ENCODE peak calls at places on chromosomes 1 and 21, in eight cellular contexts. Z is amniotic stem cell; A is posterior vena cava; H is stomach; T is activated CD8-positive, alpha-beta memory T cell treated with anti-CD3 and anti-CD28 coated beads for 24 hours; C is iris pigment epithelial cell; G is nephron progenitor cell; X is stimulated activated CD8-positive, alpha-beta memory T cell treated with anti-CD3 and anti-CD28 coated beads, Interleukin-2, amount 100 ng/mL, for 48 hours. P is an unnamed sample.

GRCh38 chr1:74145086-74145485 is 52.9 kb downstream of the LRRIQ3 start:
- DNase-seq in Z (no peak), A (no peak), H (no peak), T (no peak), C (no peak), G (no peak), X (no peak), P (peak)

GRCh38 chr1:5371270-5371669 is 621.0 kb downstream of the NPHP4 start:
- DNase-seq in Z (no peak), A (no peak), H (no peak), T (no peak), C (no peak), G (no peak), X (no peak), P (no peak)

GRCh38 chr1:9400425-9401079 is 107.9 kb downstream of the SPSB1 start:
- DNase-seq in Z (no peak), A (no peak), H (peak), T (peak), C (peak), G (no peak), X (no peak), P (no peak)

GRCh38 chr1:116413414-116413813 is 40.4 kb downstream of the ATP1A1 start:
- DNase-seq in Z (no peak), A (no peak), H (no peak), T (no peak), C (no peak), G (no peak), X (no peak), P (no peak)

GRCh38 chr21:44869860-44870747 is 3.4 kb downstream of the PTTG1IP start:
- DNase-seq in Z (peak), A (peak), H (peak), T (no peak), C (peak), G (no peak), X (no peak), P (no peak)

GRCh38 chr1:23098463-23099170 is 70.0 kb downstream of the LUZP1 start:
- DNase-seq in Z (peak), A (no peak), H (peak), T (peak), C (peak), G (peak), X (peak), P (peak)

GRCh38 chr1:178955391-178955954 is 70.2 kb upstream of the FAM20B start:
- DNase-seq in Z (no peak), A (no peak), H (no peak), T (no peak), C (no peak), G (no peak), X (no peak), P (no peak)

GRCh38 chr1:45329445-45329844 is 2.8 kb downstream of the HPDL start:
- DNase-seq in Z (no peak), A (no peak), H (no peak), T (no peak), C (no peak), G (no peak), X (no peak), P (no peak)

GRCh38 chr1:194940336-194940735 is 1667.9 kb downstream of the KCNT2 start:
- DNase-seq in Z (no peak), A (no peak), H (no peak), T (no peak), C (no peak), G (no peak), X (no peak), P (no peak)

GRCh38 chr1:227939791-227940771 is 7.7 kb downstream of the WNT9A start:
- DNase-seq in Z (no peak), A (peak), H (peak), T (no peak), C (no peak), G (no peak), X (no peak), P (no peak)

GRCh38 chr21:37075214-37075770 is 2.2 kb downstream of the TTC3 start:
- DNase-seq in Z (no peak), A (no peak), H (no peak), T (no peak), C (no peak), G (no peak), X (no peak), P (no peak)

GRCh38 chr1:181392133-181392532 is 91.2 kb upstream of the CACNA1E start:
- DNase-seq in Z (no peak), A (no peak), H (no peak), T (no peak), C (no peak), G (no peak), X (no peak), P (no peak)

GRCh38 chr1:218339267-218339831 is 5.8 kb upstream of the TGFB2 start:
- DNase-seq in Z (no peak), A (no peak), H (no peak), T (no peak), C (peak), G (no peak), X (no peak), P (no peak)

GRCh38 chr1:225735252-225736149 is 42.1 kb upstream of the SRP9 start:
- DNase-seq in Z (peak), A (peak), H (peak), T (no peak), C (peak), G (peak), X (no peak), P (no peak)

GRCh38 chr1:227035316-227035715 is 95.2 kb downstream of the COQ8A start:
- DNase-seq in Z (no peak), A (no peak), H (no peak), T (no peak), C (no peak), G (no peak), X (no peak), P (no peak)

GRCh38 chr1:11736746-11737639 is 1.1 kb downstream of the AGTRAP start:
- DNase-seq in Z (no peak), A (peak), H (peak), T (peak), C (peak), G (peak), X (peak), P (no peak)

GRCh38 chr21:39660596-39660995 is 47.9 kb downstream of the B3GALT5 start:
- DNase-seq in Z (peak), A (no peak), H (no peak), T (no peak), C (peak), G (no peak), X (no peak), P (no peak)